ENCODE peak calls at places on chromosomes 4 and X, in seven cellular contexts. F is NCI-H1105, O is hippocampal formation, I is GM10248, R is COR-L47, X is T-helper 2 cell, U is T-cell. C is an unnamed sample.

GRCh38 chr4:8587469-8588195 is 4.9 kb upstream of the CPZ start:
- DNase-seq in F (no peak), I (no peak), R (no peak), U (no peak), O (no peak), X (no peak), C (no peak)

GRCh38 chrX:136528645-136529315 is 3.2 kb upstream of the VGLL1 start:
- DNase-seq in F (no peak), O (no peak), U (no peak), X (no peak), I (no peak), R (no peak), C (no peak)

GRCh38 chr4:185352741-185353140 is 43.0 kb downstream of the LRP2BP start:
- DNase-seq in I (no peak), U (no peak), O (no peak), F (no peak), R (no peak), X (no peak), C (no peak)

GRCh38 chrX:37846934-37847732 is at the start of gene DYNLT3:
- DNase-seq in I (peak), O (peak), F (peak), R (peak), X (peak), U (peak), C (peak)

GRCh38 chr4:69485130-69485529 is 10.6 kb downstream of the UGT2B4 start:
- DNase-seq in X (no peak), U (no peak), R (no peak), F (no peak), O (no peak), I (no peak), C (no peak)

GRCh38 chrX:10077425-10078188 is 79.2 kb upstream of the CLCN4 start:
- DNase-seq in I (no peak), O (no peak), U (peak), R (no peak), X (peak), F (no peak), C (no peak)

GRCh38 chr4:102411416-102411815 is 66.1 kb upstream of the SLC39A8 start:
- DNase-seq in R (no peak), O (no peak), I (no peak), U (no peak), F (no peak), X (no peak), C (no peak)

GRCh38 chr4:45648846-45649245 is 475.0 kb downstream of the GABRG1 start:
- DNase-seq in U (no peak), O (no peak), R (no peak), F (no peak), I (no peak), X (no peak), C (no peak)

GRCh38 chrX:38500886-38501285 is 60.5 kb upstream of the TSPAN7 start:
- DNase-seq in R (no peak), X (no peak), F (no peak), I (no peak), O (no peak), U (no peak), C (no peak)

GRCh38 chr4:53721276-53721675 is 130.0 kb upstream of the LNX1 start:
- DNase-seq in F (no peak), U (no peak), O (no peak), X (no peak), I (no peak), R (no peak), C (no peak)

GRCh38 chr4:929096-929765 is 2.9 kb downstream of the GAK start:
- DNase-seq in I (no peak), O (no peak), U (no peak), X (no peak), F (no peak), R (no peak), C (no peak)

GRCh38 chr4:131488772-131489171 is 1660.3 kb upstream of the PCDH10 start:
- DNase-seq in U (no peak), X (no peak), I (no peak), R (no peak), O (no peak), F (no peak), C (no peak)

GRCh38 chr4:75821966-75822365 is 80.3 kb downstream of the PPEF2 start:
- DNase-seq in F (no peak), I (no peak), O (no peak), X (no peak), R (no peak), U (no peak), C (no peak)

GRCh38 chr4:3879681-3880594 is 113.8 kb downstream of the ADRA2C start:
- DNase-seq in F (no peak), O (no peak), U (peak), I (no peak), R (no peak), X (peak), C (peak)

GRCh38 chrX:49951524-49952193 is 29.3 kb downstream of the CLCN5 start:
- DNase-seq in X (no peak), I (no peak), F (no peak), U (no peak), R (no peak), O (no peak), C (no peak)

GRCh38 chr4:61296115-61296514 is 96.0 kb downstream of the ADGRL3 start:
- DNase-seq in F (no peak), O (no peak), I (no peak), U (no peak), X (no peak), R (no peak), C (no peak)

GRCh38 chr4:87310691-87311335 is 11.9 kb downstream of the HSD17B13 start:
- DNase-seq in R (no peak), F (no peak), U (no peak), X (no peak), O (no peak), I (no peak), C (no peak)

GRCh38 chr4:118086334-118086733 is 52.0 kb downstream of the NDST3 start:
- DNase-seq in F (no peak), R (no peak), O (no peak), X (peak), I (no peak), U (no peak), C (peak)

GRCh38 chrX:43745938-43746721 is 90.0 kb downstream of the MAOA start:
- DNase-seq in O (no peak), X (no peak), F (no peak), I (no peak), U (no peak), R (no peak), C (no peak)

GRCh38 chr4:80367737-80368136 is 32.2 kb downstream of the CFAP299 start:
- DNase-seq in O (no peak), X (no peak), F (no peak), I (no peak), U (no peak), R (no peak), C (no peak)

GRCh38 chr4:44446801-44447562 is 1.6 kb downstream of the KCTD8 start:
- DNase-seq in X (no peak), O (no peak), F (no peak), R (no peak), U (no peak), I (peak), C (peak)

GRCh38 chr4:158998624-158999023 is 104.3 kb upstream of the RAPGEF2 start:
- DNase-seq in I (no peak), F (no peak), X (no peak), O (no peak), U (no peak), R (no peak), C (no peak)

GRCh38 chrX:12007881-12008280 is 130.4 kb upstream of the FRMPD4 start:
- DNase-seq in I (no peak), U (no peak), F (no peak), X (no peak), O (no peak), R (no peak), C (no peak)

GRCh38 chrX:39874202-39874816 is 223.4 kb downstream of the BCOR start:
- DNase-seq in X (peak), O (no peak), F (no peak), R (no peak), I (peak), U (peak), C (no peak)

GRCh38 chrX:56798866-56799864 is 70.1 kb downstream of the NBDY start:
- DNase-seq in R (no peak), U (no peak), X (no peak), I (peak), O (peak), F (no peak), C (no peak)

GRCh38 chr4:167219090-167219489 is 15.2 kb downstream of the SPOCK3 start:
- DNase-seq in U (no peak), R (peak), X (no peak), I (no peak), F (peak), O (no peak), C (no peak)

GRCh38 chrX:19679787-19680186 is 164.5 kb upstream of the MAP3K15 start:
- DNase-seq in O (no peak), X (no peak), R (no peak), I (no peak), U (no peak), F (no peak), C (no peak)

GRCh38 chr4:1752284-1753041 is 31.1 kb downstream of the TACC3 start:
- DNase-seq in U (peak), O (no peak), X (peak), F (no peak), I (no peak), R (no peak), C (no peak)

GRCh38 chr4:99403380-99404194 is 31.6 kb downstream of the ADH7 start:
- DNase-seq in F (no peak), U (no peak), R (no peak), O (no peak), I (peak), X (peak), C (no peak)

GRCh38 chr4:152784490-152785195 is 4.9 kb downstream of the ARFIP1 start:
- DNase-seq in O (no peak), X (no peak), U (no peak), R (peak), I (no peak), F (no peak), C (no peak)

GRCh38 chr4:15006416-15007024 is 4.2 kb downstream of the CPEB2 start:
- DNase-seq in O (no peak), R (no peak), F (no peak), U (no peak), I (peak), X (peak), C (no peak)

GRCh38 chr4:54998991-54999390 is 126.4 kb downstream of the KDR start:
- DNase-seq in X (no peak), I (no peak), U (no peak), F (no peak), O (no peak), R (no peak), C (no peak)

GRCh38 chr4:88442636-88443260 is 14.2 kb upstream of the HERC5 start:
- DNase-seq in F (no peak), O (no peak), I (no peak), X (no peak), R (peak), U (no peak), C (no peak)

GRCh38 chrX:23765449-23765848 is 17.5 kb upstream of the SAT1 start:
- DNase-seq in R (no peak), U (no peak), F (no peak), O (no peak), I (no peak), X (no peak), C (no peak)

GRCh38 chr4:98536631-98537030 is 121.8 kb downstream of the TSPAN5 start:
- DNase-seq in X (no peak), O (no peak), I (no peak), R (no peak), U (no peak), F (no peak), C (no peak)

C was measured in dorsolateral prefrontal cortex.